ENCODE peak calls at places on chromosome 12, in ten cellular contexts. One of them, this sample, is unnamed.

GRCh38 chr12:121036810-121037326 is 2.2 kb downstream of the OASL start:
- DNase-seq in AG09309: peak; percentile 57
- DNase-seq in stomach: no peak
- DNase-seq in HEK293T: no peak
- DNase-seq in posterior vena cava: peak; percentile 5
- DNase-seq in hepatic stellate cell: peak; percentile 45
- DNase-seq in LHCN-M2: peak; percentile 85
- DNase-seq in T1000: no peak
- DNase-seq in COR-L47: no peak
- DNase-seq in CD4-positive, CD25-positive, alpha-beta regulatory T cell: no peak
- DNase-seq in this sample: no peak

GRCh38 chr12:89825591-89826449 is 117.2 kb upstream of the ATP2B1 start:
- DNase-seq in AG09309: no peak
- DNase-seq in stomach: no peak
- DNase-seq in HEK293T: peak; percentile 11
- DNase-seq in posterior vena cava: no peak
- DNase-seq in hepatic stellate cell: no peak
- DNase-seq in LHCN-M2: peak; percentile 73
- DNase-seq in T1000: no peak
- DNase-seq in COR-L47: no peak
- DNase-seq in CD4-positive, CD25-positive, alpha-beta regulatory T cell: no peak
- DNase-seq in this sample: no peak

GRCh38 chr12:20473133-20473532 is 104.8 kb downstream of the PDE3A start:
- DNase-seq in AG09309: no peak
- DNase-seq in stomach: no peak
- DNase-seq in HEK293T: no peak
- DNase-seq in posterior vena cava: no peak
- DNase-seq in hepatic stellate cell: no peak
- DNase-seq in LHCN-M2: no peak
- DNase-seq in T1000: no peak
- DNase-seq in COR-L47: no peak
- DNase-seq in CD4-positive, CD25-positive, alpha-beta regulatory T cell: no peak
- DNase-seq in this sample: no peak

GRCh38 chr12:21892341-21892740 is 48.9 kb downstream of the ABCC9 start:
- DNase-seq in AG09309: no peak
- DNase-seq in stomach: no peak
- DNase-seq in HEK293T: no peak
- DNase-seq in posterior vena cava: no peak
- DNase-seq in hepatic stellate cell: no peak
- DNase-seq in LHCN-M2: no peak
- DNase-seq in T1000: no peak
- DNase-seq in COR-L47: no peak
- DNase-seq in CD4-positive, CD25-positive, alpha-beta regulatory T cell: no peak
- DNase-seq in this sample: no peak

GRCh38 chr12:54390668-54391551 is 6.4 kb upstream of the ZNF385A start:
- DNase-seq in AG09309: no peak
- DNase-seq in stomach: peak; percentile 58
- DNase-seq in HEK293T: peak; percentile 74
- DNase-seq in posterior vena cava: no peak
- DNase-seq in hepatic stellate cell: no peak
- DNase-seq in LHCN-M2: no peak
- DNase-seq in T1000: no peak
- DNase-seq in COR-L47: peak; percentile 55
- DNase-seq in CD4-positive, CD25-positive, alpha-beta regulatory T cell: peak; percentile 62
- DNase-seq in this sample: peak; percentile 64

GRCh38 chr12:16607895-16608294 is 1.9 kb upstream of the LMO3 start:
- DNase-seq in AG09309: no peak
- DNase-seq in stomach: no peak
- DNase-seq in HEK293T: no peak
- DNase-seq in posterior vena cava: no peak
- DNase-seq in hepatic stellate cell: no peak
- DNase-seq in LHCN-M2: peak; percentile 89
- DNase-seq in T1000: no peak
- DNase-seq in COR-L47: peak; percentile 63
- DNase-seq in CD4-positive, CD25-positive, alpha-beta regulatory T cell: no peak
- DNase-seq in this sample: no peak

GRCh38 chr12:108784270-108784669 is 53.0 kb upstream of the CORO1C start:
- DNase-seq in AG09309: no peak
- DNase-seq in stomach: no peak
- DNase-seq in HEK293T: no peak
- DNase-seq in posterior vena cava: no peak
- DNase-seq in hepatic stellate cell: no peak
- DNase-seq in LHCN-M2: no peak
- DNase-seq in T1000: no peak
- DNase-seq in COR-L47: peak; percentile 91
- DNase-seq in CD4-positive, CD25-positive, alpha-beta regulatory T cell: no peak
- DNase-seq in this sample: no peak

GRCh38 chr12:29460082-29460481 is 37.4 kb downstream of the OVCH1 start:
- DNase-seq in AG09309: no peak
- DNase-seq in stomach: no peak
- DNase-seq in HEK293T: no peak
- DNase-seq in posterior vena cava: no peak
- DNase-seq in hepatic stellate cell: no peak
- DNase-seq in LHCN-M2: no peak
- DNase-seq in T1000: no peak
- DNase-seq in COR-L47: no peak
- DNase-seq in CD4-positive, CD25-positive, alpha-beta regulatory T cell: no peak
- DNase-seq in this sample: no peak

GRCh38 chr12:93015970-93016751 is 87.1 kb upstream of the EEA1 start:
- DNase-seq in AG09309: no peak
- DNase-seq in stomach: peak; percentile 40
- DNase-seq in HEK293T: no peak
- DNase-seq in posterior vena cava: no peak
- DNase-seq in hepatic stellate cell: no peak
- DNase-seq in LHCN-M2: no peak
- DNase-seq in T1000: no peak
- DNase-seq in COR-L47: no peak
- DNase-seq in CD4-positive, CD25-positive, alpha-beta regulatory T cell: no peak
- DNase-seq in this sample: peak; percentile 38

This sample was measured in left colon.